ENCODE peak calls at places on chromosomes 6 and 20, in six cellular contexts. X is AG08395; H is smooth muscle cell of the brain vasculature; Z is H7; L is activated gamma-delta T cell treated with anti-CD3 and anti-CD28 coated beads, Interleukin-2, amount 50 U/mL, for 16 hours; B is activated naive CD4-positive, alpha-beta T cell. P is an unnamed sample.

GRCh38 chr6:38774933-38775707 is 60.0 kb downstream of the DNAH8 start:
- DNase-seq in X (no peak), H (no peak), Z (no peak), L (no peak), B (no peak), P (no peak)

GRCh38 chr6:37556884-37557644 is 57.4 kb upstream of the CCDC167 start:
- DNase-seq in X (no peak), H (no peak), Z (no peak), L (no peak), B (no peak), P (no peak)

GRCh38 chr6:22906091-22906549 is 336.8 kb downstream of the HDGFL1 start:
- DNase-seq in X (peak), H (no peak), Z (peak), L (no peak), B (no peak), P (no peak)

GRCh38 chr20:63377256-63378114 is 16.3 kb upstream of the CHRNA4 start:
- DNase-seq in X (no peak), H (no peak), Z (peak), L (no peak), B (no peak), P (no peak)

GRCh38 chr6:153038378-153038777 is 35.9 kb upstream of the MTRF1L start:
- DNase-seq in X (peak), H (no peak), Z (no peak), L (no peak), B (no peak), P (no peak)

GRCh38 chr6:132458887-132459604 is 53.9 kb downstream of the STX7 start:
- DNase-seq in X (no peak), H (no peak), Z (no peak), L (no peak), B (no peak), P (no peak)

GRCh38 chr20:36827541-36828279 is 48.2 kb upstream of the TLDC2 start:
- DNase-seq in X (no peak), H (no peak), Z (no peak), L (no peak), B (no peak), P (no peak)

GRCh38 chr6:127566671-127567070 is 10.3 kb upstream of the C6orf58 start:
- DNase-seq in X (no peak), H (no peak), Z (no peak), L (no peak), B (no peak), P (no peak)

GRCh38 chr20:63177134-63177784 is 38.7 kb downstream of the YTHDF1 start:
- DNase-seq in X (no peak), H (no peak), Z (peak), L (no peak), B (no peak), P (no peak)

GRCh38 chr6:126812651-126813050 is 305.8 kb upstream of the RSPO3 start:
- DNase-seq in X (no peak), H (no peak), Z (no peak), L (no peak), B (no peak), P (no peak)

GRCh38 chr6:144036064-144036873 is 28.2 kb upstream of the PLAGL1 start:
- DNase-seq in X (peak), H (no peak), Z (peak), L (no peak), B (no peak), P (no peak)

GRCh38 chr20:4060054-4060795 is 44.9 kb upstream of the RNF24 start:
- DNase-seq in X (no peak), H (no peak), Z (no peak), L (no peak), B (no peak), P (no peak)

GRCh38 chr6:25717856-25718740 is 36.4 kb upstream of the SLC17A4 start:
- DNase-seq in X (peak), H (peak), Z (no peak), L (no peak), B (no peak), P (no peak)

GRCh38 chr20:1323256-1323655 is 5.7 kb downstream of the SDCBP2 start:
- DNase-seq in X (no peak), H (no peak), Z (no peak), L (no peak), B (no peak), P (no peak)

GRCh38 chr6:39144804-39145203 is 29.8 kb upstream of the SAYSD1 start:
- DNase-seq in X (no peak), H (no peak), Z (no peak), L (no peak), B (no peak), P (no peak)

GRCh38 chr20:23152308-23152892 is 66.3 kb upstream of the CD93 start:
- DNase-seq in X (peak), H (no peak), Z (no peak), L (no peak), B (no peak), P (no peak)

GRCh38 chr6:34543421-34543820 is 12.7 kb downstream of the SPDEF start:
- DNase-seq in X (peak), H (no peak), Z (no peak), L (no peak), B (no peak), P (no peak)

GRCh38 chr6:1035419-1035818 is 276.5 kb upstream of the FOXQ1 start:
- DNase-seq in X (no peak), H (no peak), Z (no peak), L (no peak), B (no peak), P (no peak)

GRCh38 chr6:40011844-40012243 is 77.6 kb upstream of the MOCS1 start:
- DNase-seq in X (no peak), H (no peak), Z (peak), L (no peak), B (no peak), P (no peak)

GRCh38 chr6:44147256-44147655 is 11.4 kb upstream of the CAPN11 start:
- DNase-seq in X (no peak), H (no peak), Z (no peak), L (no peak), B (no peak), P (no peak)

GRCh38 chr6:150987371-150987828 is 121.9 kb downstream of the MTHFD1L start:
- DNase-seq in X (no peak), H (no peak), Z (no peak), L (no peak), B (no peak), P (no peak)

GRCh38 chr6:150535151-150535816 is 64.4 kb upstream of the PLEKHG1 start:
- DNase-seq in X (no peak), H (no peak), Z (no peak), L (no peak), B (no peak), P (no peak)

P was measured in NCI-H187 treated with DMSO at 0.1 percent for 48 hours.